ENCODE peak calls at places on chromosomes 6 and 20, in four cellular contexts. J is IMR-90, M is H1, L is mesendoderm. G is an unnamed sample.

GRCh38 chr6:2970753-2971419 is 481 bp downstream of the SERPINB6 start:
- DNase-seq in J (peak), L (peak), M (no peak), G (peak)

GRCh38 chr6:23414204-23414501 is 711.9 kb upstream of the NRSN1 start:
- DNase-seq in L (peak), M (no peak), J (peak), G (peak)

GRCh38 chr20:62475027-62475818 is 572 bp downstream of the GATA5 start:
- DNase-seq in J (no peak), M (no peak), L (peak), G (no peak)

GRCh38 chr20:34986311-34987287 is 30.9 kb downstream of the MYH7B start:
- DNase-seq in J (no peak), M (no peak), L (no peak), G (no peak)

GRCh38 chr20:56430471-56430870 is 18.4 kb downstream of the CASS4 start:
- DNase-seq in M (no peak), L (no peak), J (no peak), G (no peak)

GRCh38 chr6:131379951-131380350 is 193.1 kb upstream of the ARG1 start:
- DNase-seq in J (peak), M (no peak), L (no peak), G (peak)

GRCh38 chr6:161434921-161435411 is 161.1 kb upstream of the AGPAT4 start:
- DNase-seq in M (no peak), J (peak), L (no peak), G (peak)

GRCh38 chr6:13877116-13877515 is 47.6 kb upstream of the RNF182 start:
- DNase-seq in J (peak), M (no peak), L (no peak), G (no peak)

GRCh38 chr6:41728954-41729353 is 6.5 kb downstream of the TFEB start:
- DNase-seq in L (no peak), J (no peak), M (no peak), G (no peak)

GRCh38 chr6:13985663-13986325 is 61.0 kb downstream of the RNF182 start:
- DNase-seq in J (no peak), M (no peak), L (no peak), G (no peak)

GRCh38 chr6:11358904-11359840 is 126.7 kb upstream of the NEDD9 start:
- DNase-seq in M (no peak), J (no peak), L (no peak), G (peak)
- H3K23ac ChIP-seq in M (no peak), J (no peak), L (no peak), G (no peak)

GRCh38 chr20:63700199-63701050 is 4.0 kb downstream of the TNFRSF6B start:
- DNase-seq in M (no peak), L (no peak), J (no peak), G (no peak)
- H3K23ac ChIP-seq in M (no peak), L (no peak), J (no peak), G (no peak)

DNA sequence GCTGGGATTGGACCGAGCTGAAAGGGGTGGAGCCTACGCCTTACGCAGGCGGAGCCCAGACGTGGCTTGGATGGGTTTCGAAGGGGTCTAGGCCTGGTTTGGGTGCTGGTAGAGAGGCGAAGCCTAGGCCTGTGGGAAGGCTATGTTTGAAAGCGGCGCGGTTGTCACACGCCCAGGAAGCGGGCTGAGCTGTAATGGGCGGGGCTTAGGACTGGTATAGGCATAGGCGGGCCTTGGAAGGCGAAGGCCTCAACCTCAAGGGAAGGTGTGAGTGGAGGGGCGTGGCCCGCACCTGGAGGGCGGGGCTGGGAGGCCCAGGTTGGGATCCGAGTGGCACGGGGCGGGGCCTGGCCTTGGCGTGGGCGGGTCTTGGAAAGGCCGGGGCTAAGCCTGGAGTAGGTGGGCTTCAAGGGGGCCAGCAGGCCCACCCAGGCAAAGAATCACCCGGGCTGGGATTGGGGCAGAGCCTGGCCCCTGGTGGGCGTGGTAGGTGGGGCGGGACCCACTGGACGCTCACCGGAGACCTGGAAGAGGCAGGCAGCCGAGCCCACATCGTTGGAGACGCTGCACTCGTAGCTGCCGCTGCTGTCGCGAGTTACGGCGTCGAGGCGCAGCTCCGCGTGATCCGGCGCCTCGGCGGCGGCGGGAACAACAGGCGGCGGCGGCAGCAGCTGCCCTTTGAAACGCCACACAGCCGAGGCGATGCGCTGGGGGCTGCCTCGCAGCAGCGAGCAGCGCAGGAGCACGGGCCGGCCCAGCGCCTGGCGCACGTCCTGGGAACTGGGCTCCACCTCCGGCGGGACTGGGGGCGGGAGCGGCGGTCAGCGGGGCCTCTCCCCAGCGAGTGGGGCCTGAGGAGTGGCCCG is 49.0 kb downstream of the MDGA1 start:
- DNase-seq in J (no peak), M (peak), L (peak), G (peak)
- H3K23ac ChIP-seq in J (no peak), M (no peak), L (no peak), G (no peak)

GRCh38 chr6:30672445-30673253 is at the start of gene DHX16:
- DNase-seq in L (peak), M (peak), J (peak), G (peak)
- H3K23ac ChIP-seq in L (peak), M (no peak), J (peak), G (no peak)

G was measured in trophoblast cell.